ENCODE peak calls at places on chromosome 9, in four cellular contexts. One of them, this sample, is unnamed.
A peak's percentile ranks its signal among the peaks of the same experiment; 100 is the strongest.

GRCh38 chr9:113223963-113224362 is 2.6 kb downstream of the SLC31A1 start:
- DNase-seq in GM12878: no peak
- DNase-seq in K562: no peak
- DNase-seq in HepG2: peak; percentile 27
- DNase-seq in this sample: no peak

GRCh38 chr9:133683494-133684460 is 47.6 kb downstream of the DBH start:
- DNase-seq in K562: no peak
- DNase-seq in GM12878: no peak
- DNase-seq in HepG2: no peak
- DNase-seq in this sample: no peak

GRCh38 chr9:124392855-124393460 is 22.3 kb downstream of the PSMB7 start:
- DNase-seq in K562: peak; percentile 54
- DNase-seq in HepG2: no peak
- DNase-seq in GM12878: no peak
- DNase-seq in this sample: peak; percentile 55

GRCh38 chr9:5043381-5043780 is 58.3 kb downstream of the JAK2 start:
- DNase-seq in HepG2: no peak
- DNase-seq in K562: no peak
- DNase-seq in GM12878: no peak
- DNase-seq in this sample: no peak

GRCh38 chr9:129552064-129552463 is 68.8 kb downstream of the C9orf50 start:
- DNase-seq in HepG2: peak; percentile 32
- DNase-seq in GM12878: no peak
- DNase-seq in K562: no peak
- DNase-seq in this sample: no peak

GRCh38 chr9:113302792-113303418 is at the start of gene RNF183:
- DNase-seq in GM12878: no peak
- DNase-seq in HepG2: peak; percentile 40
- DNase-seq in K562: no peak
- DNase-seq in this sample: no peak

GRCh38 chr9:1979815-1980367 is 35.3 kb upstream of the SMARCA2 start:
- DNase-seq in HepG2: no peak
- DNase-seq in K562: no peak
- DNase-seq in GM12878: peak; percentile 35
- DNase-seq in this sample: no peak

GRCh38 chr9:137030006-137030405 is 1.9 kb downstream of the FUT7 start:
- DNase-seq in K562: no peak
- DNase-seq in GM12878: no peak
- DNase-seq in HepG2: no peak
- DNase-seq in this sample: no peak

GRCh38 chr9:36289836-36290435 is 31.7 kb upstream of the GNE start:
- DNase-seq in GM12878: no peak
- DNase-seq in HepG2: no peak
- DNase-seq in K562: no peak
- DNase-seq in this sample: no peak

GRCh38 chr9:38768351-38768761 is 48.4 kb upstream of the FAM240B start:
- DNase-seq in K562: no peak
- DNase-seq in GM12878: no peak
- DNase-seq in HepG2: no peak
- DNase-seq in this sample: no peak

GRCh38 chr9:107810493-107810931 is 320.9 kb upstream of the KLF4 start:
- DNase-seq in HepG2: no peak
- DNase-seq in GM12878: no peak
- DNase-seq in K562: no peak
- DNase-seq in this sample: no peak

GRCh38 chr9:85332487-85332886 is 409.3 kb downstream of the AGTPBP1 start:
- DNase-seq in K562: peak; percentile 14
- DNase-seq in GM12878: no peak
- DNase-seq in HepG2: peak; percentile 19
- DNase-seq in this sample: peak; percentile 71

GRCh38 chr9:85079374-85079773 is 409.8 kb downstream of the NTRK2 start:
- DNase-seq in K562: no peak
- DNase-seq in HepG2: no peak
- DNase-seq in GM12878: no peak
- DNase-seq in this sample: no peak

GRCh38 chr9:36207016-36207415 is 16.3 kb downstream of the CLTA start:
- DNase-seq in HepG2: no peak
- DNase-seq in K562: no peak
- DNase-seq in GM12878: no peak
- DNase-seq in this sample: no peak

GRCh38 chr9:2138646-2139045 is 123.5 kb downstream of the SMARCA2 start:
- DNase-seq in GM12878: no peak
- DNase-seq in HepG2: no peak
- DNase-seq in K562: no peak
- DNase-seq in this sample: no peak

GRCh38 chr9:105333076-105333475 is 88.6 kb downstream of the SLC44A1 start:
- DNase-seq in GM12878: no peak
- DNase-seq in K562: no peak
- DNase-seq in HepG2: no peak
- DNase-seq in this sample: no peak

GRCh38 chr9:33942471-33943083 is 106.1 kb downstream of the UBAP2 start:
- DNase-seq in K562: no peak
- DNase-seq in GM12878: no peak
- DNase-seq in HepG2: peak; percentile 64
- DNase-seq in this sample: no peak

GRCh38 chr9:115261656-115262081 is 143.7 kb upstream of the TNC start:
- DNase-seq in GM12878: no peak
- DNase-seq in K562: no peak
- DNase-seq in HepG2: no peak
- DNase-seq in this sample: no peak

GRCh38 chr9:121743441-121744001 is 92.1 kb downstream of the DAB2IP start:
- DNase-seq in K562: peak; percentile 26
- DNase-seq in GM12878: no peak
- DNase-seq in HepG2: peak; percentile 85
- DNase-seq in this sample: peak; percentile 74

GRCh38 chr9:128892223-128892892 is 10.4 kb downstream of the LRRC8A start:
- DNase-seq in HepG2: no peak
- DNase-seq in GM12878: no peak
- DNase-seq in K562: no peak
- DNase-seq in this sample: no peak

GRCh38 chr9:69379250-69379982 is 54.4 kb downstream of the ENTREP1 start:
- DNase-seq in HepG2: no peak
- DNase-seq in GM12878: no peak
- DNase-seq in K562: no peak
- DNase-seq in this sample: no peak

GRCh38 chr9:89606049-89606481 is 1.3 kb downstream of the GADD45G start:
- DNase-seq in HepG2: peak; percentile 27
- DNase-seq in GM12878: no peak
- DNase-seq in K562: peak; percentile 72
- DNase-seq in this sample: no peak

GRCh38 chr9:137969008-137969407 is 91.4 kb downstream of the CACNA1B start:
- DNase-seq in K562: no peak
- DNase-seq in GM12878: no peak
- DNase-seq in HepG2: no peak
- DNase-seq in this sample: no peak

GRCh38 chr9:97570899-97571298 is 62.3 kb downstream of the TSTD2 start:
- DNase-seq in HepG2: no peak
- DNase-seq in K562: no peak
- DNase-seq in GM12878: no peak
- DNase-seq in this sample: no peak

GRCh38 chr9:98989036-98990000 is 45.6 kb downstream of the COL15A1 start:
- DNase-seq in GM12878: peak; percentile 8
- DNase-seq in HepG2: peak; percentile 18
- DNase-seq in K562: no peak
- DNase-seq in this sample: no peak

GRCh38 chr9:99261923-99262322 is 39.8 kb downstream of the SEC61B start:
- DNase-seq in K562: no peak
- DNase-seq in HepG2: no peak
- DNase-seq in GM12878: no peak
- DNase-seq in this sample: no peak

GRCh38 chr9:81874228-81874627 is 54.0 kb upstream of the SPATA31D4 start:
- DNase-seq in K562: no peak
- DNase-seq in GM12878: no peak
- DNase-seq in HepG2: no peak
- DNase-seq in this sample: no peak

GRCh38 chr9:128714586-128715435 is 9.1 kb downstream of the ZDHHC12 start:
- DNase-seq in HepG2: no peak
- DNase-seq in K562: no peak
- DNase-seq in GM12878: no peak
- DNase-seq in this sample: no peak

GRCh38 chr9:77663754-77664153 is 15.6 kb upstream of the GNA14 start:
- DNase-seq in GM12878: no peak
- DNase-seq in K562: no peak
- DNase-seq in HepG2: no peak
- DNase-seq in this sample: no peak

GRCh38 chr9:68999393-69000105 is 14.4 kb downstream of the PRKACG start:
- DNase-seq in HepG2: peak; percentile 75
- DNase-seq in GM12878: peak; percentile 66
- DNase-seq in K562: peak; percentile 77
- DNase-seq in this sample: peak; percentile 74

GRCh38 chr9:35490155-35490909 is 421 bp downstream of the RUSC2 start:
- DNase-seq in HepG2: no peak
- DNase-seq in GM12878: no peak
- DNase-seq in K562: peak; percentile 14
- DNase-seq in this sample: peak; percentile 11

GRCh38 chr9:35749515-35750255 is 598 bp downstream of the RGP1 start:
- DNase-seq in GM12878: no peak
- DNase-seq in K562: no peak
- DNase-seq in HepG2: no peak
- DNase-seq in this sample: peak; percentile 32

GRCh38 chr9:99419099-99419498 is 197.0 kb downstream of the SEC61B start:
- DNase-seq in K562: no peak
- DNase-seq in HepG2: no peak
- DNase-seq in GM12878: no peak
- DNase-seq in this sample: no peak

GRCh38 chr9:79013715-79014610 is 557.8 kb upstream of the TLE4 start:
- DNase-seq in HepG2: no peak
- DNase-seq in GM12878: no peak
- DNase-seq in K562: no peak
- DNase-seq in this sample: no peak

GRCh38 chr9:34717996-34718614 is 8.2 kb upstream of the CCL21 start:
- DNase-seq in HepG2: no peak
- DNase-seq in K562: no peak
- DNase-seq in GM12878: no peak
- DNase-seq in this sample: no peak

GRCh38 chr9:133127340-133127981 is 6.4 kb upstream of the RALGDS start:
- DNase-seq in GM12878: no peak
- DNase-seq in K562: no peak
- DNase-seq in HepG2: no peak
- DNase-seq in this sample: no peak

GRCh38 chr9:90641090-90641489 is 1.5 kb downstream of the DIRAS2 start:
- DNase-seq in HepG2: no peak
- DNase-seq in K562: no peak
- DNase-seq in GM12878: no peak
- DNase-seq in this sample: no peak

DNA sequence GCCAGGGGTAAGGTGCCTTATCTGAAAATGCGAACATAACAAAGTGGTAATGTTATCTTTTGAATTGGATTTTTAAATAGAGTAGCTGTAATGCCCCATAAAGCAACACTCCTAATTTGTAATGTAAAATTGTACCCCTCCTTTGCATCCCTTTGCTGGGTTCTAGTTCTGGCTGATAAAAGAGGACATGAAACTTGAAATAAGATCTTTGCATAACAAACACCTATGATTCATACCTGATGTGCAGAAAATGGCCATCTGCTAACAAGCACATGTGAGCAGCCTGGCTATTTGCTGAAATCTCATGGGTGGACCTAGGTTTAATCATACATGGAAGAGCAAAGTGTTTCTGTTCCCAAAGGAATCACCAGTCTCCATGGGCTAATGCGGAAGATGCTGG is 585.0 kb downstream of the TLE4 start:
- DNase-seq in GM12878: no peak
- DNase-seq in HepG2: no peak
- DNase-seq in K562: no peak
- DNase-seq in this sample: no peak
- TF ChIP-seq TARDBP in GM12878: no peak
- TF ChIP-seq TARDBP in HepG2: no peak
- TF ChIP-seq TARDBP in K562: no peak
- TF ChIP-seq TARDBP in this sample: no peak

DNA sequence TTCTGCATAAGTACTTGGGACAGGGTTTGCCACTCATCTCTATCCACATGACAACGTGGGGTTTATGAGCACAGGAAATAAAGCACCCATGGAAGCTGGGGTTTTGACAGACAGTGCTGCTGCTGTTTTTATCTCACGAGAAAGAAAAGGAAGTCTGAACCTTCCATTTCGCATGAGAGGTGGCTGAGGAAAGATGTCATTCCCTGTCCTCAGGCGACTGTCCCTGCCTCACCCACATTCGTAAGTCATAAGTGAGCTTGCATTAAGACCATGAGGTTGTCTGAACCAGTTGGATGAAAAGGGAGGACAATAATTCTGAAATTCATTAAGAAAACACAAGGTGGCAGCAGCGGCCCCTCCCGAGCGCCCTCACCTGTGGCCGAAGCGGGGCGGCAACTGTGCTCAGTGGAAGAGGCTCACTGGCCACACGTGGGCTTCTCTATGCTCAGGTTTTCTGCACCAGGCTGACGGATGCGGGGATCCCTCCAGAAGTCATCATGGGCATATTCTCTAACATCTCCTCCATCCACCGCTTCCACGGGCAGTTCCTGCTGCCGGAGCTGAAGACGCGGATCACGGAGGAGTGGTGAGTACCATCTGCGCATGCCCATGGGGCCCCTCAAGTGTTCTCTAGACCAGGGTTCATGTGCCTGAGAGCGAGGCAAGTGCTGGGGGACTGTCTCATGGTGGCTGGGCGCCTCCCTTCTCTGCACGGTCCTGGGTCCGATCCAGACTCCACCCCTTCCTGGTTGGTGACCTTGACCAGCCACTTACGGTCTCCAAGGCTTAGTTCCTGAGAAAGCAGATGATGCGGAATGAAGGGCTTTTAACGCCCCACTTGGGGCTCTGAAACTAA is 54.7 kb upstream of the SUSD3 start:
- DNase-seq in HepG2: peak; percentile 41
- DNase-seq in K562: peak; percentile 70
- DNase-seq in GM12878: peak; percentile 12
- DNase-seq in this sample: peak; percentile 81
- TF ChIP-seq SP1 in HepG2: no peak
- TF ChIP-seq SP1 in K562: no peak
- TF ChIP-seq SP1 in GM12878: no peak
- TF ChIP-seq SP1 in this sample: no peak

GRCh38 chr9:20753761-20754160 is 69.7 kb downstream of the FOCAD start:
- DNase-seq in K562: no peak
- DNase-seq in HepG2: no peak
- DNase-seq in GM12878: no peak
- DNase-seq in this sample: no peak
- TF ChIP-seq TARDBP in K562: no peak
- TF ChIP-seq TARDBP in HepG2: no peak
- TF ChIP-seq TARDBP in GM12878: no peak
- TF ChIP-seq TARDBP in this sample: no peak

GRCh38 chr9:134747951-134748489 is 106.4 kb downstream of the COL5A1 start:
- DNase-seq in HepG2: no peak
- DNase-seq in GM12878: no peak
- DNase-seq in K562: no peak
- DNase-seq in this sample: no peak
- TF ChIP-seq SP1 in HepG2: no peak
- TF ChIP-seq SP1 in GM12878: no peak
- TF ChIP-seq SP1 in K562: no peak
- TF ChIP-seq SP1 in this sample: no peak

GRCh38 chr9:23088932-23089364 is 642.3 kb downstream of the DMRTA1 start:
- DNase-seq in GM12878: no peak
- DNase-seq in HepG2: no peak
- DNase-seq in K562: no peak
- DNase-seq in this sample: peak; percentile 5
- TF ChIP-seq TARDBP in GM12878: no peak
- TF ChIP-seq TARDBP in HepG2: no peak
- TF ChIP-seq TARDBP in K562: no peak
- TF ChIP-seq TARDBP in this sample: no peak